ENCODE peak calls at places on chromosomes 4 and X, in seven cellular contexts. U is IMR-90, V is H1, K is H9, Y is mesenchymal stem cell, A is trophoblast cell, M is mesendoderm. P is an unnamed sample.

GRCh38 chrX:23035493-23035892 is 35.7 kb downstream of the DDX53 start:
- DNase-seq in Y (no peak), A (no peak), U (no peak), V (no peak), M (peak; percentile 18), K (peak; percentile 29), P (no peak)

GRCh38 chr4:89111833-89112563 is 665 bp downstream of the TIGD2 start:
- DNase-seq in M (peak; percentile 72), U (peak; percentile 95), A (peak; percentile 97), Y (peak; percentile 96), K (no peak), V (no peak), P (no peak)

GRCh38 chr4:77104405-77105292 is 28.9 kb upstream of the CCNI start:
- DNase-seq in U (no peak), K (no peak), M (no peak), V (no peak), A (no peak), Y (no peak), P (no peak)

GRCh38 chr4:105963461-105964400 is 68.5 kb downstream of the NPNT start:
- DNase-seq in A (peak; percentile 53), M (no peak), V (no peak), K (no peak), U (no peak), Y (peak; percentile 18), P (no peak)

GRCh38 chr4:52051615-52052474 is 741 bp downstream of the SPATA18 start:
- DNase-seq in A (peak; percentile 78), M (peak; percentile 97), U (peak; percentile 89), Y (peak; percentile 95), K (peak; percentile 94), V (peak; percentile 85), P (peak; percentile 76)

GRCh38 chr4:123478859-123479345 is 82.3 kb downstream of the SPRY1 start:
- DNase-seq in Y (peak; percentile 90), A (peak; percentile 98), K (no peak), M (no peak), V (no peak), U (peak; percentile 49), P (no peak)

GRCh38 chr4:17066972-17067371 is 168.5 kb upstream of the LDB2 start:
- DNase-seq in K (no peak), Y (peak; percentile 77), A (peak; percentile 43), V (no peak), U (peak; percentile 94), M (peak; percentile 67), P (no peak)

GRCh38 chrX:7054219-7055206 is 93.0 kb upstream of the STS start:
- DNase-seq in M (no peak), K (no peak), U (no peak), Y (no peak), V (no peak), A (peak; percentile 55), P (no peak)

GRCh38 chr4:187724526-187724925 is 271.0 kb upstream of the ZFP42 start:
- DNase-seq in M (no peak), A (no peak), V (no peak), Y (no peak), U (no peak), K (no peak), P (no peak)

GRCh38 chrX:154411322-154411980 is at the start of gene TAFAZZIN:
- DNase-seq in M (peak; percentile 63), K (peak; percentile 64), A (peak; percentile 59), U (peak; percentile 52), Y (peak; percentile 64), V (no peak), P (peak; percentile 49)

GRCh38 chrX:69016220-69016941 is 148.9 kb downstream of the PJA1 start:
- DNase-seq in U (no peak), Y (no peak), M (no peak), V (no peak), K (no peak), A (no peak), P (no peak)

GRCh38 chrX:20061869-20062254 is 54.8 kb downstream of the MAP7D2 start:
- DNase-seq in M (no peak), Y (peak; percentile 83), V (no peak), A (no peak), K (no peak), U (peak; percentile 69), P (no peak)

GRCh38 chr4:182042945-182043344 is 200.3 kb upstream of the TENM3 start:
- DNase-seq in U (no peak), M (no peak), K (no peak), A (no peak), V (no peak), Y (no peak), P (no peak)

GRCh38 chr4:85147481-85148076 is 181.1 kb upstream of the WDFY3 start:
- DNase-seq in V (no peak), Y (peak; percentile 77), M (peak; percentile 86), K (peak; percentile 35), U (peak; percentile 54), A (peak; percentile 84), P (peak; percentile 23)

GRCh38 chr4:112778520-112778919 is 141.6 kb downstream of the LARP7 start:
- DNase-seq in M (peak; percentile 82), V (no peak), K (no peak), U (no peak), A (no peak), Y (no peak), P (no peak)
- H3K23ac ChIP-seq in M (no peak overlapping the region), V (no peak overlapping the region), K (no peak overlapping the region), U (no peak overlapping the region), A (no peak overlapping the region), Y (no peak overlapping the region), P (no peak overlapping the region)

DNA sequence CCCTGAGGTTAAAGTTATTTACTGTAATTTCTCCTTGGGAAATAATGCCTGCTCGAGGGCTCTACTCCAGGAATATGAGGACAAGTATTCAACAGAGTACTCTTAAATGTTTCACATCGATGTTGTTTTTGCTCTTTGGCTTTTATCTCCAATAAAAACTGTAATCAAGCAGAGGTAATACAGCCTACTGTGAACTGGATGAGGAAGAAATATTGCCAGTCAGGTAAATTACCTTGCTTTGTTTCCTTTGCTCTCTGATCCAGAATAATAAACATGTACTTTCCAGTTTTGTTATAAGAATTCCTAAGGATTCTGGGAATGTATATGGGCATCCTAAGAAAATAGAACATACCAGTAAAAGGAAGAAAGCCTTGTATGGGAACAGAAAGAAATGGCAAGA is 60.4 kb downstream of the FNIP2 start:
- DNase-seq in Y (no peak), M (no peak), K (no peak), U (no peak), A (no peak), V (no peak), P (no peak)
- H3K23ac ChIP-seq in Y (no peak overlapping the region), M (no peak overlapping the region), K (no peak overlapping the region), U (no peak overlapping the region), A (no peak overlapping the region), V (no peak overlapping the region), P (no peak overlapping the region)

GRCh38 chrX:38669425-38669824 is 108.1 kb downstream of the TSPAN7 start:
- DNase-seq in U (no peak), K (no peak), V (no peak), A (no peak), M (no peak), Y (peak; percentile 1), P (no peak)
- H3K23ac ChIP-seq in U (no peak overlapping the region), K (no peak overlapping the region), V (no peak overlapping the region), A (no peak overlapping the region), M (no peak overlapping the region), Y (no peak overlapping the region), P (no peak overlapping the region)

DNA sequence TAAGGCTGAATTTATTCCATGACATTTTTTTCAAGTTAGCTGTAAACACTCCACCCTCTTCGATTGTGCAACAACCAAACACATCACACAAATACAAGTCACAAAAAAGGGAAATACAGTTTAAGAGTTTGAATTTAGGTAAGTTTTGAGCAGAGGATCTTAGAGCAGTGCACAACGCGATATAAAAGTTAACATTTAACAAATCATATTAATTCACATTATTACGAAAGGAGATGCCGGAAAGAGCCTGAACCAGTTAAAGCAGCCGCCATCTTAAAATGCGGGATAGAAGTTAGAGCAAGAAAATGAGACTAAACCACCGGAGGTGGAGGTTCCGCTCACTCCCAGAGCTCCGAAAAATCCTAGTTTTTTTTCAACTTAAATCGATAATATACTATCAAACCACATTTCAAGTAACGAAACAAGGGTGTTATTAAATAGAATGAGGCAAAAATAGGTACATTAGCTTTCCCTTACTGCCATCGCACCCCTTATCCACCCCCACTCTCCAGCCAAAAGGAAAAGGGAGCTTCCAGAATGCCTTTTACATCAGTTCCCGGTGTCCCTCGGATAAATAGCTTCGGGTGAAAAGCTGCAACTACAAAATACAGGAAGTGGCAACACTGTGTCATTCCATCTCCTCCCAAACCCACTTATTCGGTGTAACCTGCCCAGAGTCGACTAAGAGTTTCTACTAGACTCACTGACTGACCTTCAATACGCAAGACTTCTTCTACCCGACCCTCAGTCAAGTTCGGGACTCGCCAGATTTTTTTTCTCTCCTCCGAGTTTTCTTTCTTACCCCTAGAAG is 1.9 kb downstream of the UBE2D3 start:
- DNase-seq in Y (peak; percentile 80), U (peak; percentile 73), K (peak; percentile 50), M (peak; percentile 83), V (no peak), A (peak; percentile 83), P (peak; percentile 8)
- H3K23ac ChIP-seq in Y (no peak overlapping the region), U (peak overlapping the region; percentile 98), K (no peak overlapping the region), M (no peak overlapping the region), V (no peak overlapping the region), A (no peak overlapping the region), P (no peak overlapping the region)

GRCh38 chrX:26070882-26071281 is 67.3 kb upstream of the MAGEB18 start:
- DNase-seq in M (no peak), U (no peak), K (no peak), A (no peak), V (no peak), Y (no peak), P (no peak)
- H3K23ac ChIP-seq in M (no peak overlapping the region), U (no peak overlapping the region), K (no peak overlapping the region), A (no peak overlapping the region), V (no peak overlapping the region), Y (no peak overlapping the region), P (no peak overlapping the region)

P was measured in neuronal stem cell.